ENCODE peak calls at places on chromosomes 7 and 10, in eight cellular contexts. I is fibroblast of mammary gland, L is dorsolateral prefrontal cortex, T is natural killer cell, P is OCI-LY7, N is right atrium auricular region, E is stomach, G is cardiac muscle cell. Q is an unnamed sample.

GRCh38 chr7:2299853-2300512 is 14.3 kb downstream of the SNX8 start:
- DNase-seq in I (no peak), L (no peak), T (no peak), P (peak; percentile 51), N (no peak), E (no peak), G (no peak), Q (no peak)

GRCh38 chr10:90935581-90936292 is 14.8 kb upstream of the ANKRD1 start:
- DNase-seq in I (no peak), L (no peak), T (no peak), P (no peak), N (no peak), E (no peak), G (no peak), Q (no peak)

GRCh38 chr10:19063991-19064390 is 15.4 kb downstream of the MALRD1 start:
- DNase-seq in I (no peak), L (no peak), T (no peak), P (no peak), N (no peak), E (no peak), G (no peak), Q (no peak)

GRCh38 chr10:125159932-125160855 is at the start of gene CTBP2:
- DNase-seq in I (peak; percentile 41), L (no peak), T (no peak), P (no peak), N (peak; percentile 59), E (peak; percentile 54), G (peak; percentile 66), Q (peak; percentile 56)

GRCh38 chr7:322111-322671 is 32.2 kb downstream of the FOXL3 start:
- DNase-seq in I (peak; percentile 8), L (peak; percentile 67), T (peak; percentile 83), P (peak; percentile 63), N (no peak), E (peak; percentile 94), G (peak; percentile 41), Q (peak; percentile 94)

GRCh38 chr10:18066947-18067346 is 73.3 kb upstream of the CACNB2 start:
- DNase-seq in I (no peak), L (no peak), T (no peak), P (no peak), N (no peak), E (no peak), G (no peak), Q (no peak)

GRCh38 chr10:98374176-98374969 is 40.6 kb downstream of the PYROXD2 start:
- DNase-seq in I (peak; percentile 88), L (no peak), T (no peak), P (no peak), N (no peak), E (no peak), G (peak; percentile 59), Q (no peak)

GRCh38 chr7:47080816-47081215 is 501.1 kb downstream of the TNS3 start:
- DNase-seq in I (no peak), L (no peak), T (no peak), P (no peak), N (no peak), E (no peak), G (no peak), Q (no peak)

GRCh38 chr10:92839191-92840085 is 8.9 kb upstream of the EXOC6 start:
- DNase-seq in I (peak; percentile 44), L (no peak), T (no peak), P (peak; percentile 59), N (no peak), E (peak; percentile 58), G (peak; percentile 75), Q (peak; percentile 46)

GRCh38 chr7:47281161-47281560 is 300.8 kb downstream of the TNS3 start:
- DNase-seq in I (no peak), L (no peak), T (no peak), P (no peak), N (no peak), E (no peak), G (no peak), Q (no peak)

GRCh38 chr7:22943997-22944396 is 69.9 kb downstream of the HYCC1 start:
- DNase-seq in I (peak; percentile 94), L (no peak), T (no peak), P (no peak), N (no peak), E (no peak), G (peak; percentile 66), Q (no peak)

GRCh38 chr10:128506423-128506822 is 380.2 kb upstream of the MKI67 start:
- DNase-seq in I (no peak), L (no peak), T (no peak), P (no peak), N (no peak), E (no peak), G (no peak), Q (no peak)

GRCh38 chr10:56973766-56974165 is 612.7 kb upstream of the ZWINT start:
- DNase-seq in I (no peak), L (no peak), T (no peak), P (no peak), N (no peak), E (no peak), G (no peak), Q (no peak)

GRCh38 chr7:3928727-3929515 is 627.9 kb downstream of the SDK1 start:
- DNase-seq in I (no peak), L (no peak), T (no peak), P (no peak), N (no peak), E (no peak), G (no peak), Q (no peak)

GRCh38 chr7:22814261-22815208 is 8.1 kb downstream of the TOMM7 start:
- DNase-seq in I (peak; percentile 72), L (no peak), T (no peak), P (no peak), N (no peak), E (no peak), G (peak; percentile 55), Q (no peak)

GRCh38 chr7:95929710-95930295 is 157.4 kb downstream of the DYNC1I1 start:
- DNase-seq in I (no peak), L (no peak), T (no peak), P (no peak), N (no peak), E (no peak), G (no peak), Q (no peak)

GRCh38 chr10:23478570-23478969 is 39.7 kb downstream of the OTUD1 start:
- DNase-seq in I (peak; percentile 44), L (no peak), T (no peak), P (no peak), N (no peak), E (no peak), G (peak; percentile 3), Q (no peak)
- TF ChIP-seq CTCF in I (no peak), L (no peak), T (no peak), P (no peak), N (no peak), E (no peak), G (no peak), Q (no peak)

GRCh38 chr10:24174014-24174413 is 34.9 kb upstream of the KIAA1217 start:
- DNase-seq in I (no peak), L (no peak), T (no peak), P (no peak), N (no peak), E (no peak), G (no peak), Q (no peak)

GRCh38 chr10:24172909-24173308 is 36.0 kb upstream of the KIAA1217 start:
- DNase-seq in I (no peak), L (no peak), T (no peak), P (no peak), N (no peak), E (no peak), G (no peak), Q (no peak)

GRCh38 chr10:24168258-24169170 is 40.4 kb upstream of the KIAA1217 start:
- DNase-seq in I (no peak), L (no peak), T (no peak), P (no peak), N (no peak), E (no peak), G (peak; percentile 7), Q (no peak)
- TF ChIP-seq CTCF in I (no peak), L (no peak), T (no peak), P (no peak), N (no peak), E (no peak), G (no peak), Q (no peak)

DNA sequence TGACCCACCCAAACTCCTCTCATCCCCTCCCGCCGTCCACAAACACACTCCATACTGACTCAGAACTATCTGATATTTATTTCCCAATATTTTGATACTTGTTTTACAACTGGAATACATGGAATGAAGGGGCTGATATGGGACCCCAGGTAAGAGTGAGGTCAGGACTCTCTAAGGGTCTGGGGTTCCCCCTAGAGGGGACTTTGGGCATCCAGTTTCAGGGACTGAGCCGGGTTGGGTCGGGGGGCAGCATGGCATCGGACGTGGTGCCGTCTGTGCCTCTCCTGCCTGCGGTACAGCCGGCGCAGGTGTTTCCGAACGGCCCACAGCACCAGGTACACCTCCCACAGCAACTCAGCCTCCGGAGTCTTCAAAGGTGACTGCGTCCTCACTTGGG is 7.5 kb downstream of the SPACDR start:
- DNase-seq in I (no peak), L (no peak), T (no peak), P (no peak), N (no peak), E (no peak), G (no peak), Q (no peak)
- TF ChIP-seq CTCF in I (no peak), L (no peak), T (no peak), P (peak; percentile 51), N (no peak), E (no peak), G (no peak), Q (no peak)

GRCh38 chr10:132445516-132446194 is 48.7 kb downstream of the PWWP2B start:
- DNase-seq in I (no peak), L (no peak), T (no peak), P (no peak), N (no peak), E (no peak), G (no peak), Q (no peak)

GRCh38 chr10:132446195-132446581 is 49.2 kb downstream of the PWWP2B start:
- DNase-seq in I (no peak), L (no peak), T (no peak), P (no peak), N (no peak), E (no peak), G (no peak), Q (no peak)

GRCh38 chr10:132448248-132448731 is 51.3 kb downstream of the PWWP2B start:
- DNase-seq in I (peak; percentile 38), L (no peak), T (peak; percentile 72), P (peak; percentile 90), N (no peak), E (peak; percentile 91), G (peak; percentile 63), Q (no peak)

GRCh38 chr10:132447446-132448247 is 50.6 kb downstream of the PWWP2B start:
- DNase-seq in I (peak; percentile 67), L (no peak), T (peak; percentile 84), P (peak; percentile 63), N (no peak), E (peak; percentile 69), G (peak; percentile 71), Q (no peak)

GRCh38 chr10:132446661-132447445 is 49.9 kb downstream of the PWWP2B start:
- DNase-seq in I (peak; percentile 14), L (no peak), T (peak; percentile 48), P (peak; percentile 89), N (no peak), E (peak; percentile 84), G (peak; percentile 54), Q (no peak)
- TF ChIP-seq CTCF in I (peak; percentile 26), L (no peak), T (peak; percentile 41), P (peak; percentile 72), N (peak; percentile 57), E (peak; percentile 85), G (peak; percentile 44), Q (peak; percentile 42)

Q was measured in mesothelial cell of epicardium.